ENCODE peak calls at places on chromosomes 11 and 22, in seven cellular contexts. One of them, this sample, is unnamed.

GRCh38 chr11:85048801-85049200 is 578.3 kb downstream of the DLG2 start:
- DNase-seq in spleen: no peak
- DNase-seq in BE2C: no peak
- DNase-seq in upper lobe of left lung: no peak
- DNase-seq in SJSA1: no peak
- DNase-seq in IMR-90: no peak
- DNase-seq in small intestine: no peak
- DNase-seq in this sample: no peak

GRCh38 chr22:26285632-26286031 is 116.4 kb downstream of the SEZ6L start:
- DNase-seq in BE2C: no peak
- DNase-seq in upper lobe of left lung: no peak
- DNase-seq in small intestine: no peak
- DNase-seq in SJSA1: no peak
- DNase-seq in spleen: no peak
- DNase-seq in IMR-90: no peak
- DNase-seq in this sample: no peak

GRCh38 chr22:47014636-47014930 is 252.1 kb downstream of the TBC1D22A start:
- DNase-seq in SJSA1: no peak
- DNase-seq in IMR-90: no peak
- DNase-seq in BE2C: no peak
- DNase-seq in small intestine: no peak
- DNase-seq in upper lobe of left lung: peak; percentile 11
- DNase-seq in spleen: no peak
- DNase-seq in this sample: no peak

GRCh38 chr11:107705027-107705426 is 6.8 kb downstream of the SLN start:
- DNase-seq in SJSA1: peak; percentile 40
- DNase-seq in BE2C: no peak
- DNase-seq in IMR-90: peak; percentile 92
- DNase-seq in spleen: no peak
- DNase-seq in upper lobe of left lung: no peak
- DNase-seq in small intestine: no peak
- DNase-seq in this sample: no peak

GRCh38 chr11:17811416-17811815 is 76.8 kb downstream of the KCNC1 start:
- DNase-seq in small intestine: no peak
- DNase-seq in SJSA1: no peak
- DNase-seq in BE2C: no peak
- DNase-seq in upper lobe of left lung: no peak
- DNase-seq in spleen: no peak
- DNase-seq in IMR-90: no peak
- DNase-seq in this sample: no peak

GRCh38 chr11:10327254-10327653 is 22.4 kb downstream of the ADM start:
- DNase-seq in BE2C: no peak
- DNase-seq in IMR-90: peak; percentile 51
- DNase-seq in upper lobe of left lung: no peak
- DNase-seq in small intestine: no peak
- DNase-seq in spleen: no peak
- DNase-seq in SJSA1: no peak
- DNase-seq in this sample: no peak

GRCh38 chr11:17954395-17955252 is 58.2 kb downstream of the SERGEF start:
- DNase-seq in small intestine: no peak
- DNase-seq in SJSA1: no peak
- DNase-seq in IMR-90: peak; percentile 40
- DNase-seq in BE2C: no peak
- DNase-seq in spleen: no peak
- DNase-seq in upper lobe of left lung: no peak
- DNase-seq in this sample: no peak

GRCh38 chr11:87422566-87422965 is 384.8 kb downstream of the TMEM135 start:
- DNase-seq in SJSA1: peak; percentile 30
- DNase-seq in BE2C: no peak
- DNase-seq in upper lobe of left lung: no peak
- DNase-seq in IMR-90: peak; percentile 22
- DNase-seq in spleen: no peak
- DNase-seq in small intestine: no peak
- DNase-seq in this sample: no peak

DNA sequence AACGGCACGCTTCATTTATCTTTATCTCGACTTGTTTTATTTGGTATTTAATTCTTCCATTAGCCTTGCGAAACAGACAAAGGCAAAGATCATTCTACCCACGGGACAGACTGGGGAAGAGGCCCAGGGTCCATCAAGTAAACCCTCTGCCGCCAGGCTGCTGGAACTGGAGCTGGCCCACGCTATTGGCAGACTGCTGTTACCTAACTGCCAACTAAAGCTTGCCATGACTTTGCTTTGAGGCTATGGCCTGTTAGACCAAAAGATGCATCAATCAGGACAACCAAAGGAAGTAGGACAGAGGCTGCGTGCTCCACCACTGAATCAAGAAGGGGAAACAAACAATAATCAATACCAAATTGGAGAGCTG is 794 bp upstream of the TMEM218 start:
- DNase-seq in upper lobe of left lung: no peak
- DNase-seq in BE2C: no peak
- DNase-seq in spleen: peak; percentile 86
- DNase-seq in SJSA1: no peak
- DNase-seq in IMR-90: no peak
- DNase-seq in small intestine: no peak
- DNase-seq in this sample: no peak
- H3K4me3 ChIP-seq in upper lobe of left lung: peak overlapping the region; percentile 75
- H3K4me3 ChIP-seq in BE2C: peak overlapping the region; percentile 92
- H3K4me3 ChIP-seq in spleen: peak overlapping the region; percentile 90
- H3K4me3 ChIP-seq in SJSA1: peak overlapping the region; percentile 64
- H3K4me3 ChIP-seq in IMR-90: no peak overlapping the region
- H3K4me3 ChIP-seq in small intestine: no peak overlapping the region
- H3K4me3 ChIP-seq in this sample: no peak overlapping the region

GRCh38 chr22:45969801-45970464 is 7.0 kb downstream of the WNT7B start:
- DNase-seq in upper lobe of left lung: no peak
- DNase-seq in SJSA1: no peak
- DNase-seq in small intestine: no peak
- DNase-seq in spleen: no peak
- DNase-seq in BE2C: no peak
- DNase-seq in IMR-90: no peak
- DNase-seq in this sample: peak; percentile 78

GRCh38 chr22:45968003-45968650 is 8.8 kb downstream of the WNT7B start:
- DNase-seq in IMR-90: peak; percentile 66
- DNase-seq in spleen: no peak
- DNase-seq in SJSA1: no peak
- DNase-seq in upper lobe of left lung: no peak
- DNase-seq in small intestine: no peak
- DNase-seq in BE2C: no peak
- DNase-seq in this sample: no peak

GRCh38 chr22:45970709-45971388 is 6.1 kb downstream of the WNT7B start:
- DNase-seq in small intestine: no peak
- DNase-seq in spleen: no peak
- DNase-seq in upper lobe of left lung: no peak
- DNase-seq in IMR-90: peak; percentile 47
- DNase-seq in BE2C: no peak
- DNase-seq in SJSA1: peak; percentile 33
- DNase-seq in this sample: peak; percentile 87

GRCh38 chr22:45968751-45969413 is 8.1 kb downstream of the WNT7B start:
- DNase-seq in IMR-90: peak; percentile 92
- DNase-seq in upper lobe of left lung: no peak
- DNase-seq in BE2C: no peak
- DNase-seq in spleen: no peak
- DNase-seq in SJSA1: peak; percentile 93
- DNase-seq in small intestine: no peak
- DNase-seq in this sample: peak; percentile 66

GRCh38 chr22:45969414-45969799 is 7.6 kb downstream of the WNT7B start:
- DNase-seq in IMR-90: no peak
- DNase-seq in SJSA1: no peak
- DNase-seq in upper lobe of left lung: no peak
- DNase-seq in small intestine: no peak
- DNase-seq in spleen: no peak
- DNase-seq in BE2C: peak; percentile 47
- DNase-seq in this sample: peak; percentile 85
- H3K36me3 ChIP-seq in IMR-90: no peaks in the 10 kb centered on the region
- H3K36me3 ChIP-seq in SJSA1: no peaks in the 10 kb centered on the region
- H3K36me3 ChIP-seq in upper lobe of left lung: no peaks in the 10 kb centered on the region
- H3K36me3 ChIP-seq in small intestine: no peaks in the 10 kb centered on the region
- H3K36me3 ChIP-seq in spleen: no peaks in the 10 kb centered on the region
- H3K36me3 ChIP-seq in BE2C: no peaks in the 10 kb centered on the region
- H3K36me3 ChIP-seq in this sample: no peaks in the 10 kb centered on the region

DNA sequence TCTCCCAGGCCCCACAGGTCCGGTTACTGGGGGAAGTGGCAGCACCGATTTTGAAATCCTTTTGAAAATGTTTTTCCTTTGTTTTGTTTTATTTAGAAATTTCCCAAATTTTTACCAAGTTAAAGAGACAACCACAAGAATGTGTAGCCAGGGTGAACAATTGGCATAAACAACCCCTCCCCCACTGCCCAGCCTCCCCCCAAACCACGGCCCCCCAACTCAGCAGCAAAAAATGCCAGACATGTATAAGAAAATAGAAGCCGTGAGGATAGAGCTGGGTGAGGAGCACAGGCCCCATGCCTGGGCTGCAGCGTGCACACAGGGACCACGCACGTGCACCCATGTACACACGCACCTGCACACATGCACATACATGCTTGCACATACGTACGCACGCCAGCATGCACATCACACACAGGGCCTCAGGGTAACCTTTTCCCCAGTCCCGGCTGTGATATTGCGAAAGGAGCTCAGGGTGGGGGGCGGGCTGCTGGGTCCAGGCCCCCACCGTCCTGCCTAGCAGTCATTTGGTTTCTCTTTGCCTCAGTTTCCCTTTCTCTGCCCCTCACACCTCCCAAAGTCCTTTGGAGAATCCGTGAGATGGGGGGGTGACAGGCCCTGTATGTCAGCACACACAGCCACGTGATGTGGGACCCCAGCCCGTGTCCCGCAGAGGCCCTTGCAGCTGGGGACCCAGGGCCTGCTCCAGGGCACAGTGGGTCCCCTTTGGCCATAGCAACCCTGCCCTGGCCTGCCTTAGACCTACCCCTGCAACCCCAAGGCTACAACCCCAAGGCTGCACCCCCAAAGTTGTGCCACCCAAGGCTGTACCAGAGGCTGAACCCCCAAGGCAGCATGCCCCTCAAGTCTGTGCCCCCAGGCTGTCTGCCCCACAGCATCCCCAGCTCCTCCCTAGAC is 42.9 kb downstream of the IGF2 start:
- DNase-seq in BE2C: no peak
- DNase-seq in SJSA1: peak; percentile 79
- DNase-seq in upper lobe of left lung: no peak
- DNase-seq in small intestine: no peak
- DNase-seq in spleen: peak; percentile 59
- DNase-seq in IMR-90: peak; percentile 50
- DNase-seq in this sample: peak; percentile 54
- H3K4me3 ChIP-seq in BE2C: no peak overlapping the region
- H3K4me3 ChIP-seq in SJSA1: peak overlapping the region; percentile 21
- H3K4me3 ChIP-seq in upper lobe of left lung: no peak overlapping the region
- H3K4me3 ChIP-seq in small intestine: no peak overlapping the region
- H3K4me3 ChIP-seq in spleen: no peak overlapping the region
- H3K4me3 ChIP-seq in IMR-90: no peak overlapping the region
- H3K4me3 ChIP-seq in this sample: no peak overlapping the region

GRCh38 chr11:73852049-73852448 is 24.6 kb downstream of the COA4 start:
- DNase-seq in upper lobe of left lung: no peak
- DNase-seq in spleen: no peak
- DNase-seq in BE2C: no peak
- DNase-seq in SJSA1: no peak
- DNase-seq in small intestine: no peak
- DNase-seq in IMR-90: no peak
- DNase-seq in this sample: no peak

GRCh38 chr11:73856001-73856663 is 20.5 kb downstream of the COA4 start:
- DNase-seq in small intestine: no peak
- DNase-seq in IMR-90: no peak
- DNase-seq in spleen: no peak
- DNase-seq in SJSA1: no peak
- DNase-seq in upper lobe of left lung: no peak
- DNase-seq in BE2C: peak; percentile 15
- DNase-seq in this sample: peak; percentile 32

GRCh38 chr11:73854680-73855079 is 22.0 kb downstream of the COA4 start:
- DNase-seq in SJSA1: no peak
- DNase-seq in upper lobe of left lung: no peak
- DNase-seq in IMR-90: peak; percentile 59
- DNase-seq in small intestine: no peak
- DNase-seq in BE2C: no peak
- DNase-seq in spleen: no peak
- DNase-seq in this sample: no peak

DNA sequence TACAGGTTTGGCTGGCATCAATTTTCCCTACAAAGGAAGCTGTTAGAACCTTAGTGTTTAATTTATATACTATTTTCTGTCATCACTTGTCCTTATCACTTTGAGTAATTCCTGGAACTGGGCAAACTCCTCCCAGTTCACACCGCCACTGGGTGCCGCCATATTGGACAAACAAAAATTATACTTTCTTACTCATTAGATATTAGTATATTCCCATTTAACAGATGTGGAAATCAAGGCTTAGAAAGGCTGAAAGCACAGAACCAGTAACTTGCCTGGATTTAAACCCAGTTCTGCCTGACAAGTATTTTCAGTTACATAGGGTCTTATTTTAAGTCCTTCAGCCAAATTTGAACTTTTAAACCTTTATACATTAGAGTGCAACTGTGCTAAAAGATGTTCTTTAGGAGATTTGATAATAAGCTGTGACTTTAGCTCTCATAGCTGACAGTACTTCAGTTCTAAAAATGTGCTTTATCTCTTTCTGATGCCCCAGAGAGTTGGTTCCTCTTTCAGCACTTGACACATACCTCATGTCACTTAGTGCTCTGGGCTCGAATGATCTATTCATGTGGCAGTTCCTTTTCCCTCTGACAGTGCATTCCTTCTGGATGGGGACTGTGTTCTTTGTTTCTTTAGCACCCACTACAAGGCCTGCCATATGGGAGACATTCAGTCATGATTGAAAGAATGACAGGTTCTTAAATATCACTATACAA is 25.4 kb downstream of the COA4 start:
- DNase-seq in SJSA1: no peak
- DNase-seq in small intestine: no peak
- DNase-seq in spleen: no peak
- DNase-seq in BE2C: no peak
- DNase-seq in IMR-90: no peak
- DNase-seq in upper lobe of left lung: no peak
- DNase-seq in this sample: no peak
- H3K36me3 ChIP-seq in SJSA1: no peaks in the 10 kb centered on the region
- H3K36me3 ChIP-seq in small intestine: peaks cover 4% of the 10 kb centered on the region
- H3K36me3 ChIP-seq in spleen: peaks cover 12% of the 10 kb centered on the region
- H3K36me3 ChIP-seq in BE2C: peaks cover 23% of the 10 kb centered on the region
- H3K36me3 ChIP-seq in IMR-90: no peaks in the 10 kb centered on the region
- H3K36me3 ChIP-seq in upper lobe of left lung: no peaks in the 10 kb centered on the region
- H3K36me3 ChIP-seq in this sample: no peaks in the 10 kb centered on the region

DNA sequence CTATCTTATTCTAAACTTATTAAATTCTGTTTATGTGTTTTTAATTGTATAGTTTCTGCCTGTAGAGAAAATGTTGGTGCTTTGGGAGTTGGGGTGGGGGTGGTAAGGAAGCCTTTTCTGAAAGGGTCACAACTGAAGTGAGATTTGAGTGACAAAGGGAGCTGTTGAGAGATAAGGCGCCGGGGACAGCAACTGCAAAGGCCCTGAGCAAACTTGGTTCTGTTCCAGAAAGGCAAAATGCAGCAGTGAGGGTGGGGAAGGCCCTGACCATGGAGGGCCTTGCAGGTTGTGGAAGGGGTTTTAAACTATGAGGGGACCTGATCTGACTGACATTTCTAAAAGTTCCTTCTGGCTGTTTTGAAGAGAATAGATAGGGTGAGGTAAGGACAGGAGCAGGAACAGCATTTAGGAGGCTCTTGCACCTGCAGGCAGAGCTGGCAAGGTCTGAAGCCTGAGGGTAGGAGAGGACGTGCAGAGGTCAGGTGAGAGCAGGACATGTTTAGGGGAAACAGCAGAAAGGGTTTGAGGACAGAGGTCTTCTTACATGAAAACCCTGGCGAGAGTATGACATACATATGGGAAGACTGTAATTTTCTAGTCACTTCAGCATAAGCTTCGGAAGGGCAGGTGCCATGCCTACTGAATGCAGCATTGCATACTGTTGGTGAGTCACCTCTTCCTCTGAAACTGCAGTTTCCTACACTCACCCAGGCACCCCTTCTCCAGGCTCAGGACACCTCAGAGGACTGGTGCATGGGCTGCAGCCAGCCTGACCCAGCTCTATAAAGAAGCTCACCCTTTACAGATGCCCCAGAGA is 190.7 kb downstream of the SNX19 start:
- DNase-seq in small intestine: peak; percentile 14
- DNase-seq in SJSA1: no peak
- DNase-seq in BE2C: no peak
- DNase-seq in upper lobe of left lung: no peak
- DNase-seq in spleen: no peak
- DNase-seq in IMR-90: peak; percentile 44
- DNase-seq in this sample: no peak
- H3K4me3 ChIP-seq in small intestine: no peak overlapping the region
- H3K4me3 ChIP-seq in SJSA1: no peak overlapping the region
- H3K4me3 ChIP-seq in BE2C: no peak overlapping the region
- H3K4me3 ChIP-seq in upper lobe of left lung: no peak overlapping the region
- H3K4me3 ChIP-seq in spleen: no peak overlapping the region
- H3K4me3 ChIP-seq in IMR-90: no peak overlapping the region
- H3K4me3 ChIP-seq in this sample: no peak overlapping the region

This sample was measured in H7.